ENCODE peak calls at places on chromosomes 2 and 18, in eight cellular contexts. J, G, B, Q, N, Z, U and A are unnamed samples.

GRCh38 chr2:26776195-26776594 is 9.7 kb upstream of the CENPA start:
- DNase-seq in G (no peak), U (no peak), Q (no peak), J (no peak), B (no peak), Z (no peak), N (no peak), A (no peak)

GRCh38 chr2:37890893-37891495 is 34.1 kb upstream of the RMDN2 start:
- DNase-seq in B (peak), N (peak), Q (peak), Z (peak), G (peak), U (peak), J (peak), A (peak)

GRCh38 chr2:45458909-45459563 is 152.0 kb downstream of the SRBD1 start:
- DNase-seq in G (no peak), U (peak), Q (peak), B (peak), Z (no peak), J (peak), N (no peak), A (no peak)

GRCh38 chr18:41938445-41938844 is 16.6 kb upstream of the PIK3C3 start:
- DNase-seq in Q (no peak), U (no peak), Z (no peak), N (no peak), G (no peak), J (no peak), B (no peak), A (no peak)

GRCh38 chr2:7612969-7613368 is 695.8 kb downstream of the RNF144A start:
- DNase-seq in B (no peak), N (no peak), J (no peak), U (no peak), Q (no peak), Z (no peak), G (no peak), A (no peak)

GRCh38 chr18:32803571-32803970 is 30.7 kb upstream of the KLHL14 start:
- DNase-seq in G (no peak), Z (peak), J (no peak), B (no peak), U (no peak), N (no peak), Q (no peak), A (peak)

GRCh38 chr2:26462511-26463251 is 15.2 kb downstream of the OTOF start:
- DNase-seq in B (peak), U (no peak), J (peak), Q (peak), N (peak), G (peak), Z (peak), A (peak)

GRCh38 chr2:237860273-237860935 is 981 bp downstream of the RAMP1 start:
- DNase-seq in J (no peak), Q (peak), Z (no peak), U (no peak), G (peak), N (peak), B (no peak), A (no peak)

GRCh38 chr18:74351354-74351753 is 35.7 kb downstream of the C18orf63 start:
- DNase-seq in J (no peak), N (no peak), Q (peak), B (no peak), U (no peak), Z (no peak), G (no peak), A (no peak)

GRCh38 chr18:42706618-42707017 is 408.9 kb downstream of the RIT2 start:
- DNase-seq in Q (peak), U (no peak), N (peak), Z (peak), J (no peak), G (no peak), B (peak), A (peak)

GRCh38 chr2:191910518-191910917 is 63.6 kb upstream of the CAVIN2 start:
- DNase-seq in Z (no peak), B (no peak), G (no peak), U (no peak), N (no peak), J (no peak), Q (no peak), A (no peak)

GRCh38 chr2:49901202-49901865 is 747.0 kb upstream of the FSHR start:
- DNase-seq in U (no peak), Z (no peak), J (no peak), Q (no peak), N (no peak), G (no peak), B (no peak), A (no peak)

GRCh38 chr18:62954341-62954740 is 239.0 kb downstream of the PHLPP1 start:
- DNase-seq in B (no peak), G (no peak), Z (no peak), N (no peak), U (no peak), Q (no peak), J (no peak), A (no peak)

GRCh38 chr18:67514901-67515540 is 1.5 kb downstream of the DSEL start:
- DNase-seq in U (no peak), J (no peak), B (no peak), G (no peak), Z (no peak), Q (no peak), N (no peak), A (no peak)

GRCh38 chr2:400988-401679 is 113.2 kb upstream of the ALKAL2 start:
- DNase-seq in G (no peak), J (no peak), Z (no peak), Q (peak), U (no peak), B (no peak), N (no peak), A (no peak)

GRCh38 chr2:15034860-15035259 is 402.3 kb downstream of the LRATD1 start:
- DNase-seq in B (no peak), N (no peak), Z (no peak), U (no peak), Q (no peak), G (no peak), J (no peak), A (no peak)

GRCh38 chr2:66507673-66508127 is 72.8 kb downstream of the MEIS1 start:
- DNase-seq in Z (peak), J (no peak), U (no peak), N (no peak), B (peak), Q (peak), G (no peak), A (peak)

GRCh38 chr2:57987835-57988573 is 58.6 kb upstream of the VRK2 start:
- DNase-seq in B (no peak), N (no peak), G (no peak), Z (no peak), Q (no peak), U (no peak), J (no peak), A (no peak)

GRCh38 chr2:72457801-72458516 is 310.3 kb upstream of the CYP26B1 start:
- DNase-seq in Z (no peak), Q (no peak), N (no peak), G (no peak), U (no peak), B (no peak), J (peak), A (no peak)

GRCh38 chr18:11859903-11860407 is 8.7 kb downstream of the CHMP1B start:
- DNase-seq in N (peak), J (peak), G (no peak), U (peak), Q (no peak), Z (no peak), B (no peak), A (no peak)

GRCh38 chr2:208686665-208687064 is 280.1 kb downstream of the PTH2R start:
- DNase-seq in B (no peak), G (no peak), Z (no peak), Q (no peak), U (no peak), J (no peak), N (no peak), A (no peak)

GRCh38 chr2:76385943-76386342 is 675.2 kb upstream of the GCFC2 start:
- DNase-seq in Q (no peak), G (no peak), B (no peak), N (no peak), U (no peak), Z (peak), J (no peak), A (no peak)

GRCh38 chr2:39881494-39881893 is 102.4 kb upstream of the THUMPD2 start:
- DNase-seq in U (no peak), Q (no peak), B (no peak), G (no peak), Z (no peak), J (peak), N (no peak), A (no peak)

GRCh38 chr2:232439758-232440135 is 16.2 kb upstream of the ALPI start:
- DNase-seq in J (no peak), Q (no peak), U (no peak), N (peak), G (no peak), B (no peak), Z (no peak), A (no peak)

GRCh38 chr18:77025831-77026363 is 106.7 kb downstream of the MBP start:
- DNase-seq in B (no peak), J (no peak), Z (no peak), U (no peak), N (no peak), Q (no peak), G (no peak), A (no peak)

GRCh38 chr2:212124597-212124996 is 414.0 kb downstream of the ERBB4 start:
- DNase-seq in Q (no peak), G (no peak), U (no peak), B (no peak), J (no peak), Z (peak), N (no peak), A (no peak)

GRCh38 chr18:8901019-8901418 is 195.7 kb downstream of the MTCL1 start:
- DNase-seq in N (no peak), U (no peak), Q (no peak), Z (no peak), G (no peak), B (no peak), J (no peak), A (no peak)

GRCh38 chr2:9753276-9753600 is 90.0 kb upstream of the TAF1B start:
- DNase-seq in B (no peak), N (no peak), Z (peak), G (peak), U (peak), J (peak), Q (peak), A (no peak)

GRCh38 chr18:136433-136832 is 21.9 kb upstream of the USP14 start:
- DNase-seq in Z (no peak), B (no peak), G (no peak), Q (no peak), N (no peak), U (no peak), J (no peak), A (no peak)

GRCh38 chr2:232385660-232386489 is 7.3 kb downstream of the ALPP start:
- DNase-seq in Z (peak), B (no peak), N (no peak), U (no peak), J (peak), G (no peak), Q (no peak), A (no peak)

GRCh38 chr2:85995648-85996529 is 107.1 kb upstream of the ST3GAL5 start:
- DNase-seq in Q (no peak), U (peak), G (no peak), B (peak), N (peak), J (no peak), Z (no peak), A (no peak)

DNA sequence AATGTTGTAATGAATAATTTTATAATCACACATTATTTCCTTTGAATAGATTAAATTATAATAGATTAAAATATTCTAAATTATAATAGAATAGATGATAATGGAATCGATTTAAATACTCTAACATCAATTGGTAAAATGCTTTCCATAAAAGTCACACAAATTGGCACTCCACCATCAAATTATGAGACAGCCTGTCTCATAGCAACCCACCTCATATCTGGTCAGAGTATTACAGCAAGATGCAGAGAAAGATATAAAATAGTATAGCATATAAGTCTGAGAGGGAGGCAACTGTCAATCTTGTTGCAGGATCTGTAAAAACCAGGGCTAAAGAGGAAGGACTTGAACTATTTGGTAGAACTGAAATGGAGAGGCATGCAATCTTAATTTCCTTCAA is 98.4 kb upstream of the NCKAP5 start:
- DNase-seq in N (no peak), B (no peak), G (no peak), U (no peak), Q (no peak), J (no peak), Z (no peak), A (no peak)
- TF ChIP-seq CTCF in N (no peak), B (no peak), G (no peak), U (no peak), Q (no peak), J (no peak), Z (no peak), A (no peak)

GRCh38 chr2:223956267-223956666 is 996 bp upstream of the MRPL44 start:
- DNase-seq in G (no peak), J (no peak), B (no peak), Q (no peak), U (no peak), N (no peak), Z (no peak), A (no peak)

GRCh38 chr2:223952280-223952968 is 4.8 kb upstream of the MRPL44 start:
- DNase-seq in J (no peak), Z (peak), N (no peak), Q (no peak), B (no peak), U (no peak), G (no peak), A (no peak)

GRCh38 chr2:223957092-223957851 is at the start of gene MRPL44:
- DNase-seq in U (peak), Z (peak), B (peak), N (peak), G (peak), Q (peak), J (peak), A (peak)

GRCh38 chr2:223950448-223951347 is 5.6 kb upstream of the WDFY1 start:
- DNase-seq in N (no peak), G (no peak), B (no peak), U (no peak), J (peak), Q (no peak), Z (no peak), A (no peak)

DNA sequence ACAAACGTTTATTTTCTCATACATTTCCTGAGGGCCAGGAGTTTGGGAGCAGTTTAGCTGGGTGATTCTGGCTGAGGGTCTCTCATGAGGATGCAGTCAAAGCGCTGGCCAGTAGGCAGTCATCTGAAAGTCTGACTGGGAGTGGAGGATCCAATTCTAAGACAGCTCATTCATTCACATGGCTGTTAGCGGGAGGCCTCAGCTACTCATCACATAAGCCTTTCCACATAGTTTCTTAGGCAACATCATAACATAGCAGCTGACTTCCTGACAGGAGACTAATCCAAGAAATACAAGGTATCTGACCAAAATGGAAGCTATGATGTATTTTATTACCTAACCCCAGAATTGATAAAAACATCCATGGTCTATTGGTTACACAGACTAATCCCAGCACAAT is 2.9 kb upstream of the MRPL44 start:
- DNase-seq in N (no peak), U (no peak), Z (peak), B (no peak), G (no peak), J (peak), Q (no peak), A (no peak)
- TF ChIP-seq CTCF in N (no peak), U (no peak), Z (no peak), B (no peak), G (no peak), J (no peak), Q (no peak), A (no peak)

DNA sequence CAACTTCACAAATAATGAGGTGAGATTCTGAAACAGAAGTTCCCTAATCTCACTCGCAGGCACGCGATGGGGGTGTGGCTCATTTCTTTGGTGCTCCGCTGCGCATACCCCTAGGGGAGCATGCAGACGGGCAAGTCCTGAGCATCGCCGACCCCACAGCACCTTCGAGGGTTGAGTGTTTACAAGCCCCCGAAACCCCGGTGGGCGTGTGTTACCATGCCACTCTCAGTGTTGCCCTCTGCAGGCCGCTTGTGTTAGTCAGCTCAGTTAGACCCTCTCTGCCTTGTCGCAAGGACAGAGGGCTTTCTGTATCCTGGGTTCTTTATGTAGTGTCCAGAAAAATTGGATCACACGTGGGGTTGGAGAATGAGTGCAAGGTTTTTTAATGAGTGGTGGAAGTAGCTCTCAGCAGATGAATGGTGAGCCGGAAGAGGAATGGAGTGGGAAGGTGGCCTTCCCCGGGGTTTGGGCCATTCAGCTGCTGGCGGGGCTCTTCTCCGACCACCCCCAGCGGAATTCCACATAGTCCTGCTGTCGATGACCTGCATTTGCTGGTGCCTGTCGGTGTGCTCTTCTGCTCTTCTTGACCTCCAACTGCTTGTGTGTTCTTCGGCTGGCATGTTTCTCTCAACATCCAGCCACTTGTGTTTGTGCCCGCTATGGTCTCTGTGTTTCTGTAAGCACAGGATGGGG is 191.3 kb downstream of the RPRM start:
- DNase-seq in U (no peak), Z (peak), J (no peak), G (no peak), N (no peak), B (peak), Q (no peak), A (peak)
- TF ChIP-seq CTCF in U (no peak), Z (peak), J (no peak), G (no peak), N (no peak), B (peak), Q (no peak), A (peak)

GRCh38 chr18:3651266-3651665 is 201.3 kb downstream of the TGIF1 start:
- DNase-seq in J (no peak), B (no peak), U (no peak), Q (no peak), Z (no peak), N (no peak), G (no peak), A (no peak)
- TF ChIP-seq CTCF in J (no peak), B (no peak), U (no peak), Q (no peak), Z (no peak), N (no peak), G (no peak), A (no peak)

GRCh38 chr2:240892925-240893324 is 3.0 kb downstream of the MAB21L4 start:
- DNase-seq in U (no peak), Z (no peak), Q (no peak), J (no peak), N (no peak), B (no peak), G (no peak), A (no peak)

GRCh38 chr2:240892361-240892760 is 3.6 kb downstream of the MAB21L4 start:
- DNase-seq in N (no peak), U (no peak), G (no peak), J (no peak), Q (no peak), B (no peak), Z (no peak), A (no peak)

GRCh38 chr2:240894836-240895558 is 959 bp downstream of the MAB21L4 start:
- DNase-seq in G (no peak), U (no peak), Z (no peak), B (no peak), J (no peak), N (no peak), Q (no peak), A (no peak)

GRCh38 chr2:240894006-240894405 is 1.9 kb downstream of the MAB21L4 start:
- DNase-seq in N (no peak), U (no peak), B (no peak), J (peak), G (no peak), Q (no peak), Z (no peak), A (no peak)

DNA sequence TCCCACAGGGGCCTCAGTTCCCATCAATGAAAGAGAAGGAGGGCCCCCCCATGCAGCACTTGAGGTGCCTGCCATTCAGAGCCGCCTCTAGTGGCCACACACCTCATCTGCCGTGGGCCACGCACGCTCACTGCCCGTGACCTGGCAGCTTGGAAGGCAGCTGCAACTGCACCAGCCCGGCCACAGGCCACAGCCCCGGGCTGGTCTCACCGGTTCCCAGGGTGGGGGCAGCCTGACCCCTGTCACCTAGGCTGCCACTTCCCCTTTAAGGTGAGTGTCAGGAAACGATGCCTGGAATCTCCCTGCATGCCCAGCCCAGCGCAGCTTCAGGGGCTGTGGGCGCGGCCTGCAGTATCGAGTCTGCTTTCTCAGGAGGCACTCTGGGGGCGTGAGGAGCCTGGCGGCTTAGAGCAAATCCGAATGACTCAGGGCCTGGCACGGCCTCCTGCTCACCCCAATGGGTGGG is 2.6 kb downstream of the MAB21L4 start:
- DNase-seq in G (no peak), B (peak), U (no peak), Q (no peak), Z (peak), N (no peak), J (peak), A (peak)
- TF ChIP-seq CTCF in G (no peak), B (peak), U (no peak), Q (no peak), Z (peak), N (no peak), J (peak), A (no peak)

GRCh38 chr2:218228366-218229092 is 11.5 kb downstream of the ARPC2 start:
- DNase-seq in B (no peak), N (no peak), J (no peak), Z (no peak), U (no peak), G (no peak), Q (no peak), A (no peak)

GRCh38 chr2:218233543-218233942 is 16.6 kb downstream of the ARPC2 start:
- DNase-seq in Q (no peak), U (no peak), Z (no peak), J (no peak), B (no peak), G (no peak), N (no peak), A (no peak)

GRCh38 chr2:218229239-218229638 is 12.2 kb downstream of the ARPC2 start:
- DNase-seq in B (no peak), U (no peak), J (peak), G (no peak), Q (peak), N (no peak), Z (no peak), A (no peak)

GRCh38 chr2:218229851-218230250 is 12.9 kb downstream of the ARPC2 start:
- DNase-seq in Z (no peak), N (no peak), Q (no peak), J (no peak), G (no peak), B (no peak), U (no peak), A (no peak)

GRCh38 chr2:218230882-218231281 is 13.9 kb downstream of the ARPC2 start:
- DNase-seq in G (no peak), B (no peak), N (no peak), Q (peak), Z (no peak), J (no peak), U (no peak), A (no peak)
- TF ChIP-seq CTCF in G (no peak), B (peak), N (no peak), Q (peak), Z (peak), J (no peak), U (no peak), A (no peak)